ENCODE peak calls at places on chromosome 10, in five cellular contexts. E, A, K, G and I are unnamed samples.

GRCh38 chr10:79003183-79004100 is 65.3 kb upstream of the ZMIZ1 start:
- DNase-seq in E (no peak), A (no peak), K (no peak), G (no peak), I (no peak)

GRCh38 chr10:8563478-8563877 is 509.0 kb downstream of the GATA3 start:
- DNase-seq in E (no peak), A (no peak), K (no peak), G (no peak), I (no peak)

GRCh38 chr10:119237722-119238436 is 30.5 kb downstream of the GRK5 start:
- DNase-seq in E (no peak), A (no peak), K (no peak), G (no peak), I (no peak)

GRCh38 chr10:21329995-21330627 is 195.4 kb downstream of the SKIDA1 start:
- DNase-seq in E (peak), A (peak), K (no peak), G (no peak), I (peak)

GRCh38 chr10:48658243-48658888 is 26.3 kb upstream of the WDFY4 start:
- DNase-seq in E (peak), A (peak), K (peak), G (peak), I (peak)

GRCh38 chr10:84224411-84225028 is 824 bp downstream of the LRIT2 start:
- DNase-seq in E (no peak), A (no peak), K (no peak), G (no peak), I (no peak)

GRCh38 chr10:132700168-132701098 is 85.5 kb downstream of the NKX6-2 start:
- DNase-seq in E (no peak), A (peak), K (no peak), G (no peak), I (peak)

GRCh38 chr10:111835562-111835961 is 348.0 kb downstream of the GPAM start:
- DNase-seq in E (no peak), A (peak), K (no peak), G (peak), I (peak)

GRCh38 chr10:102352066-102352715 is 43.3 kb upstream of the NFKB2 start:
- DNase-seq in E (peak), A (peak), K (peak), G (peak), I (peak)

GRCh38 chr10:114304566-114305421 is 65.7 kb downstream of the VWA2 start:
- DNase-seq in E (peak), A (no peak), K (no peak), G (no peak), I (no peak)
- TF ChIP-seq CTCF in E (no peak), A (peak), K (no peak), G (peak), I (peak)

GRCh38 chr10:86952106-86952505 is 5.3 kb downstream of the MMRN2 start:
- DNase-seq in E (no peak), A (no peak), K (no peak), G (no peak), I (no peak)
- TF ChIP-seq CTCF in E (no peak), A (no peak), K (no peak), G (no peak), I (no peak)

DNA sequence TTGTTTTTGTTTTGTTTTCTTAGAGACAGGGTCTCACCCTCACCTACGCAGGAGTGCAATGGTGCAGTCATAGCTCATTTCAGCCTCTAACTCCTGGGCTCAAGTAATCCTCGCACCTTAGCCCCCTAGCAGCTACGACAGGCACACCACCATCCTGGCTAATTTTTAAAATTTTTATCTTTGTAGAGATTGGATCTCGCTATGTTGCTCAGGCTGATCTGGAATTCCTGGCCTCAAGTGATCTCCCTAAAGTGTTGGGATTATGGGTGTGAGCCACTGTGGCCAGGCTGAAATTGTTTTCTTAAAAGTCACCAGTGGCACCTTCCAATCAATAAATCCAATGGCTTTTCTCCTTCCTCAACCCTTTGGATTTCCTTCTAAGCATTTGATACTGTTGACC is 20.9 kb upstream of the DDX50 start:
- DNase-seq in E (no peak), A (no peak), K (no peak), G (no peak), I (no peak)
- TF ChIP-seq CTCF in E (no peak), A (no peak), K (no peak), G (no peak), I (no peak)

DNA sequence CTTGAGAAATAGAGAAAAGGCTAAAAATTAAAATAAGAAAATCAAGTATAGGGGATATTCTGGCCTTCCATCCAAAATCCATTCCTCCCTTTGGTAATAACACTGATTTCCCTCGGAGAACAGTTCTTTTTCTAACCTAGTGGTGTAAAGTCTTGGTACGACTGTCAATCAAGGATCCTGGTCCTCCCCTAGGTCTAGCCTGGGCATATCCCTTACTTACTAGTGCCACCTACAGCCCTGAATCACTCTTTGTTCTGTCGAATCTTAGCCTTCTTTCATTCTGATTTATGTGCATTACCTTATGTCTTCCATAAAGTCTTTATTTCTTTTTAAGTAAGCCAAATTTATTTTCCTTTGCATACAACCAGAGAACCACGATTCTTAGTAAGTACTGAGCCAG is 298.7 kb upstream of the LRRTM3 start:
- DNase-seq in E (peak), A (no peak), K (peak), G (no peak), I (no peak)
- TF ChIP-seq CTCF in E (no peak), A (no peak), K (no peak), G (no peak), I (no peak)